ENCODE peak calls at places on chromosomes 13 and 19, in four cellular contexts. Y is K562, L is HepG2, P is A549. I is an unnamed sample.

GRCh38 chr19:55080915-55081772 is 5.5 kb downstream of the EPS8L1 start:
- DNase-seq in P (peak; percentile 89), L (peak; percentile 53), Y (peak; percentile 94), I (peak; percentile 44)

GRCh38 chr13:45015300-45015699 is 26.0 kb downstream of the GPALPP1 start:
- DNase-seq in L (no peak), P (no peak), Y (no peak), I (peak; percentile 73)

GRCh38 chr13:51945149-51945548 is 66.1 kb downstream of the ATP7B start:
- DNase-seq in Y (no peak), P (no peak), L (no peak), I (no peak)

GRCh38 chr13:34749046-34749445 is 193.0 kb upstream of the NBEA start:
- DNase-seq in L (no peak), Y (no peak), P (no peak), I (no peak)

GRCh38 chr13:35164324-35164932 is 222.4 kb downstream of the NBEA start:
- DNase-seq in P (peak; percentile 38), Y (peak; percentile 15), L (peak; percentile 20), I (peak; percentile 27)

GRCh38 chr13:20370815-20371421 is 138.8 kb upstream of the GJB6 start:
- DNase-seq in Y (no peak), P (no peak), L (no peak), I (no peak)

GRCh38 chr13:60261432-60262351 is 98.0 kb upstream of the DIAPH3 start:
- DNase-seq in L (no peak), P (no peak), Y (no peak), I (no peak)

GRCh38 chr19:14103310-14103709 is 12.8 kb upstream of the SAMD1 start:
- DNase-seq in L (no peak), Y (no peak), P (no peak), I (no peak)

GRCh38 chr19:41999071-41999877 is 5.2 kb upstream of the ATP1A3 start:
- DNase-seq in Y (no peak), P (peak; percentile 54), L (no peak), I (no peak)

GRCh38 chr19:16660763-16661479 is at the start of gene TMEM38A:
- DNase-seq in L (no peak), Y (peak; percentile 91), P (no peak), I (no peak)

GRCh38 chr13:21668665-21669599 is 1.9 kb upstream of the FGF9 start:
- DNase-seq in P (no peak), Y (no peak), L (no peak), I (peak; percentile 69)

GRCh38 chr19:28307460-28307859 is 905.5 kb downstream of the UQCRFS1 start:
- DNase-seq in P (no peak), L (no peak), Y (no peak), I (no peak)

GRCh38 chr19:44875666-44876418 is 15.2 kb upstream of the TOMM40 start:
- DNase-seq in L (no peak), Y (peak; percentile 5), P (no peak), I (peak; percentile 21)

GRCh38 chr13:81017525-81018152 is 676.7 kb upstream of the SPRY2 start:
- DNase-seq in P (peak; percentile 37), L (peak; percentile 28), Y (peak; percentile 10), I (peak; percentile 25)

GRCh38 chr19:49592486-49593232 is 1.7 kb downstream of the PRR12 start:
- DNase-seq in Y (no peak), P (peak; percentile 74), L (no peak), I (no peak)

GRCh38 chr13:113877149-113877990 is 13.5 kb upstream of the GAS6 start:
- DNase-seq in L (no peak), Y (no peak), P (no peak), I (no peak)

GRCh38 chr19:46328079-46328478 is 18.8 kb upstream of the PPP5C start:
- DNase-seq in Y (no peak), P (no peak), L (no peak), I (no peak)

GRCh38 chr13:59435024-59435423 is 728.7 kb downstream of the DIAPH3 start:
- DNase-seq in L (no peak), Y (no peak), P (no peak), I (no peak)

GRCh38 chr13:103066991-103067390 is 774 bp upstream of the SLC10A2 start:
- DNase-seq in L (no peak), Y (no peak), P (no peak), I (no peak)

GRCh38 chr19:3851254-3852176 is 17.3 kb downstream of the ZFR2 start:
- DNase-seq in P (no peak), L (no peak), Y (no peak), I (no peak)

GRCh38 chr19:35973487-35973886 is 21.5 kb upstream of the SDHAF1 start:
- DNase-seq in Y (no peak), P (peak; percentile 39), L (no peak), I (no peak)

GRCh38 chr19:2549701-2550191 is 73.8 kb downstream of the GADD45B start:
- DNase-seq in Y (no peak), P (no peak), L (no peak), I (peak; percentile 88)

GRCh38 chr19:56839665-56840451 is 668 bp downstream of the PEG3 start:
- DNase-seq in Y (no peak), L (peak; percentile 95), P (no peak), I (no peak)

GRCh38 chr13:75443356-75443958 is 38.5 kb downstream of the TBC1D4 start:
- DNase-seq in L (no peak), Y (no peak), P (no peak), I (no peak)

GRCh38 chr13:32041429-32041828 is 9.9 kb downstream of the FRY start:
- DNase-seq in P (no peak), Y (no peak), L (no peak), I (no peak)

GRCh38 chr13:25874907-25875306 is 176.9 kb downstream of the SHISA2 start:
- DNase-seq in P (no peak), L (no peak), Y (no peak), I (no peak)

DNA sequence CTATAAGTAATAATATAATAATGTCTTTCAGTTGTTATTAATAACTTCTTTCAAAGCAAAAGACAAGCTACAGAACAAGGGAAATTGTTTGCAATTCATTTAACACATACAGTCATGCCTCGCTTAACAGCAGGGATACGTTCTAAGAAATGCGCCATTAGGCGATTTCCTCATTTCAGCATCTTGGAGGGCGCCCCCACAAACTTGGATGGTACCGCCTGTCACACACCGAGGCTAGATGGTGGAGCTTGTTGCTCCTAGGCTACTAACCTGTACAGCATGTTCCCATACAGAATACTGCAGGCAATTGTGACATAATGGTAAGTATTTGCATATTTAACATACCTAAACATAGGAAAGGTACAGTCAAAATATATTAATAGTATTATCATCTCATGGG is 8.2 kb upstream of the ANKRD10 start:
- DNase-seq in P (no peak), L (no peak), Y (no peak), I (no peak)
- TF ChIP-seq MAZ in P (no peak), L (no peak), Y (no peak), I (no peak)

GRCh38 chr13:29760561-29760960 is 89.9 kb downstream of the UBL3 start:
- DNase-seq in L (no peak), Y (no peak), P (no peak), I (no peak)

GRCh38 chr13:29763426-29764180 is 86.8 kb downstream of the UBL3 start:
- DNase-seq in L (no peak), P (no peak), Y (no peak), I (no peak)

GRCh38 chr13:29761815-29762214 is 88.6 kb downstream of the UBL3 start:
- DNase-seq in Y (no peak), L (no peak), P (no peak), I (no peak)

GRCh38 chr13:29758591-29759114 is 91.8 kb downstream of the UBL3 start:
- DNase-seq in P (no peak), L (peak; percentile 5), Y (no peak), I (no peak)

DNA sequence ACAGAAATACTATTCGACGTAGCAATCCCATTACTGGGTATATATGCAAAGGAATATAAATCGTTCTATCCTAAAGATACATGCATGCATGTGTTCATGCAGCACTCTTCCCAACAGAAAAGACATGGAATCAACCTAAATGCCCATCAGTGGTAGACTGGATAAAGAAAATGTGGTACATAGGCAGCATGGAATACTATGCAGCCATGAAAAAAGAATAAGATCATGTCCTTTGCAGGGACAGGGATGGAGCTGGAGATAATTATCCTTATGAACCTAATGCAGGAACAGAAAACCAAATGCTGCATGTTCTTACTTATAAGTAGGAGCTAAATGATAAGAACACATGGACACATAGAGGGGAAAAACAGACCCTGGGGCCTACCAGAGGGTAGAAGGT is 89.3 kb downstream of the UBL3 start:
- DNase-seq in P (no peak), L (no peak), Y (no peak), I (no peak)
- TF ChIP-seq POLR2A in P (no peak), L (no peak), Y (no peak), I (no peak)

GRCh38 chr13:37706041-37706440 is 107.5 kb upstream of the POSTN start:
- DNase-seq in P (no peak), L (no peak), Y (no peak), I (no peak)

GRCh38 chr13:37701306-37701705 is 102.7 kb upstream of the POSTN start:
- DNase-seq in Y (no peak), P (no peak), L (no peak), I (peak; percentile 67)

GRCh38 chr13:37700887-37701286 is 102.3 kb upstream of the POSTN start:
- DNase-seq in P (no peak), Y (no peak), L (no peak), I (peak; percentile 11)

DNA sequence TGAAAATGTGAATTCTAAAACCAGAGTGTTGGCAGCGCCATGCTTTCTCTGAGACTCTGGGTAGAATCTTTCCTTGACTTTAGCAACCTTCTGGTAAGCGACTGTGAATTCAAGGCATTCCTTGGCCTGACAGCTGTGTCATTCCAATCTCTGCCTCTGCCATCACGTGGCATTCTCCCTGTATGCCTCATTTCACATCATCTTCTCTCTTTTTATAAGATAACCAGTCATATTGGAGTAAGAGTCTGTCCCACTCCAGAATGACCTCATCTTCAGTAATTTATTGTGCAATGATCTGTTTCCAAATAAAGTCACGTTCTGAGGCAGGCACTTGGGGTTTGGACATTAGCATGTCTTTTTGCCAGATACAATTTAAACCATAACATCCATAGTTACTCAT is 103.4 kb upstream of the POSTN start:
- DNase-seq in L (no peak), Y (no peak), P (peak; percentile 29), I (peak; percentile 99)
- TF ChIP-seq MAZ in L (no peak), Y (no peak), P (no peak), I (peak; percentile 19)

GRCh38 chr19:1252221-1252817 is 3.9 kb downstream of the MIDN start:
- DNase-seq in P (peak; percentile 85), Y (no peak), L (no peak), I (peak; percentile 88)

GRCh38 chr19:1252818-1253513 is 4.6 kb downstream of the MIDN start:
- DNase-seq in Y (no peak), L (peak; percentile 82), P (peak; percentile 91), I (peak; percentile 97)

GRCh38 chr19:1250374-1251232 is 2.2 kb downstream of the MIDN start:
- DNase-seq in L (peak; percentile 68), Y (no peak), P (peak; percentile 80), I (peak; percentile 60)

GRCh38 chr19:1251233-1251502 is 2.8 kb downstream of the MIDN start:
- DNase-seq in L (peak; percentile 37), P (peak; percentile 86), Y (no peak), I (peak; percentile 68)

GRCh38 chr19:1251503-1252220 is 3.3 kb downstream of the MIDN start:
- DNase-seq in P (peak; percentile 84), Y (no peak), L (peak; percentile 90), I (no peak)
- TF ChIP-seq POLR2A in P (no peak), Y (peak; percentile 56), L (peak; percentile 57), I (peak; percentile 29)

DNA sequence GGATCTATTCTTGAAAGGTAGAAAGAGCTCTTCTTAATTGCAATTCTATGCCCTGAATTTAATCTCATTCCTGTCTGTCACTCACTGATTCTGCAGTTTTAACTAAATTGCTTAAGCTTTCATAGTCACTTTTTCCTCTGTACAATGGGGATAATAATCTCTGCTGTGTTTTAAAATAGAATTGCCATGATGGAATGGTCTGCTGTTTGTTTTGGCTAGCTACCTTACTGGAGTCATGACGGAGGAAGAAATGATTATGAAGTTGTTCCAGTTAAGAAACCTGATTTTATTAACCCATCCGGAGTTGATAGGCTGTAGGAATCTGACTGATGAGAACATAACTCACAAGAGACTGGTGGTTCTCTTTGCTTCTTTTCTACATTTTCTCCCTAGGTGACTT is 54.9 kb upstream of the ITM2B start:
- DNase-seq in P (no peak), Y (no peak), L (no peak), I (no peak)
- TF ChIP-seq MAZ in P (no peak), Y (no peak), L (no peak), I (no peak)

I was measured in IMR-90.